ENCODE peak calls at places on chromosomes 12 and 14, in nine cellular contexts. D is epithelial cell of prostate; N is occipital lobe; C is cardiac muscle cell; G is ureter; V is lower lobe of right lung; B is NCI-H2081 treated with DMSO at 0.1 percent for 48 hours; Q is heart right ventricle; U is CD4-positive, alpha-beta memory T cell. T is an unnamed sample.

GRCh38 chr12:52703424-52703823 is at the start of gene KRT77:
- DNase-seq in Q (no peak), V (no peak), C (no peak), D (no peak), U (no peak), B (no peak), G (no peak), N (no peak), T (no peak)

GRCh38 chr14:78543433-78543832 is 373.3 kb downstream of the NRXN3 start:
- DNase-seq in C (no peak), G (no peak), U (no peak), N (no peak), D (no peak), Q (no peak), B (no peak), V (no peak), T (no peak)

GRCh38 chr14:64918216-64918615 is 4.0 kb downstream of the CHURC1 start:
- DNase-seq in C (no peak), N (no peak), U (no peak), G (no peak), D (no peak), V (no peak), Q (no peak), B (no peak), T (no peak)

GRCh38 chr12:44774815-44775411 is 101.2 kb downstream of the NELL2 start:
- DNase-seq in B (no peak), C (peak; percentile 21), D (no peak), N (no peak), G (no peak), U (peak; percentile 44), V (no peak), Q (no peak), T (peak; percentile 75)

GRCh38 chr12:24478254-24478653 is 470.6 kb downstream of the BCAT1 start:
- DNase-seq in N (no peak), V (no peak), B (peak; percentile 62), G (no peak), C (no peak), D (no peak), Q (no peak), U (no peak), T (no peak)

GRCh38 chr14:77786148-77786547 is 13.8 kb upstream of the ADCK1 start:
- DNase-seq in D (no peak), U (no peak), G (no peak), C (no peak), N (no peak), Q (no peak), V (no peak), B (no peak), T (no peak)

GRCh38 chr12:42402821-42403411 is 76.9 kb downstream of the PPHLN1 start:
- DNase-seq in G (no peak), V (no peak), C (no peak), D (no peak), U (no peak), N (no peak), B (no peak), Q (no peak), T (no peak)

GRCh38 chr12:91627225-91627624 is 444.6 kb upstream of the DCN start:
- DNase-seq in V (no peak), D (peak; percentile 73), Q (no peak), G (no peak), C (no peak), B (no peak), N (no peak), U (no peak), T (no peak)

GRCh38 chr12:47307680-47308399 is 228.1 kb upstream of the AMIGO2 start:
- DNase-seq in C (peak; percentile 84), G (no peak), Q (no peak), V (no peak), U (peak; percentile 71), N (no peak), B (peak; percentile 37), D (peak; percentile 3), T (peak; percentile 60)

GRCh38 chr12:62793256-62794217 is 141.4 kb downstream of the PPM1H start:
- DNase-seq in D (no peak), B (peak; percentile 79), Q (peak; percentile 85), V (peak; percentile 82), C (peak; percentile 94), N (peak; percentile 80), U (peak; percentile 57), G (peak; percentile 88), T (peak; percentile 85)